ENCODE peak calls at places on chromosomes 16 and 17, in nine cellular contexts. R is HepG2, A is fibroblast of pulmonary artery, H is MM.1S, S is breast epithelium, M is AG04449, P is BE2C, I is A549, D is GM12865. O is an unnamed sample.

GRCh38 chr16:11251525-11252481 is 4.2 kb downstream of the SOCS1 start:
- DNase-seq in A (peak; percentile 50), I (no peak), M (peak; percentile 52), D (peak; percentile 77), S (no peak), R (no peak), P (no peak), H (no peak), O (peak; percentile 70)

GRCh38 chr17:77690271-77691161 is 268.0 kb upstream of the TNRC6C start:
- DNase-seq in S (peak; percentile 14), M (no peak), A (no peak), H (peak; percentile 77), I (no peak), D (peak; percentile 9), R (no peak), P (peak; percentile 45), O (no peak)

GRCh38 chr17:83036193-83036592 is 43.2 kb upstream of the METRNL start:
- DNase-seq in I (no peak), H (no peak), A (no peak), M (no peak), D (no peak), R (no peak), P (no peak), S (no peak), O (no peak)

GRCh38 chr17:19327039-19327776 is 35.3 kb downstream of the B9D1 start:
- DNase-seq in M (peak; percentile 37), A (peak; percentile 85), S (peak; percentile 69), H (no peak), P (no peak), D (no peak), R (no peak), I (peak; percentile 77), O (peak; percentile 76)

GRCh38 chr17:65674246-65675045 is 113.0 kb upstream of the AXIN2 start:
- DNase-seq in M (no peak), I (no peak), S (no peak), R (no peak), P (no peak), D (no peak), H (no peak), A (peak; percentile 58), O (no peak)

GRCh38 chr17:32143525-32143865 is 1.2 kb downstream of the RHOT1 start:
- DNase-seq in S (no peak), D (no peak), I (no peak), A (no peak), M (no peak), H (no peak), R (no peak), P (no peak), O (no peak)

GRCh38 chr17:82948957-82949356 is 109.1 kb upstream of the ZNF750 start:
- DNase-seq in D (no peak), S (no peak), R (no peak), P (no peak), M (no peak), I (no peak), A (no peak), H (no peak), O (no peak)

GRCh38 chr17:49656247-49656646 is 21.6 kb downstream of the SPOP start:
- DNase-seq in D (no peak), S (no peak), P (no peak), H (no peak), I (no peak), R (no peak), M (no peak), A (no peak), O (no peak)

GRCh38 chr17:910503-911194 is 68.9 kb downstream of the NXN start:
- DNase-seq in D (no peak), P (no peak), S (no peak), A (no peak), R (no peak), H (no peak), I (no peak), M (peak; percentile 50), O (peak; percentile 91)

GRCh38 chr16:165218-165538 is 600 bp upstream of the HBM start:
- DNase-seq in A (no peak), M (no peak), R (no peak), H (no peak), P (no peak), D (no peak), S (no peak), I (no peak), O (no peak)

GRCh38 chr16:57540387-57540786 is 2.1 kb upstream of the ADGRG5 start:
- DNase-seq in D (no peak), A (no peak), H (no peak), R (no peak), M (no peak), P (no peak), I (no peak), S (peak; percentile 16), O (no peak)

GRCh38 chr17:51189162-51189561 is 23.0 kb downstream of the NME2 start:
- DNase-seq in M (no peak), H (no peak), I (no peak), A (no peak), D (no peak), R (no peak), P (no peak), S (no peak), O (no peak)
- H3K4me3 ChIP-seq in M (no peak overlapping the region), H (no peak overlapping the region), I (no peak overlapping the region), A (no peak overlapping the region), D (no peak overlapping the region), R (no peak overlapping the region), P (no peak overlapping the region), S (no peak overlapping the region), O (no peak overlapping the region)

DNA sequence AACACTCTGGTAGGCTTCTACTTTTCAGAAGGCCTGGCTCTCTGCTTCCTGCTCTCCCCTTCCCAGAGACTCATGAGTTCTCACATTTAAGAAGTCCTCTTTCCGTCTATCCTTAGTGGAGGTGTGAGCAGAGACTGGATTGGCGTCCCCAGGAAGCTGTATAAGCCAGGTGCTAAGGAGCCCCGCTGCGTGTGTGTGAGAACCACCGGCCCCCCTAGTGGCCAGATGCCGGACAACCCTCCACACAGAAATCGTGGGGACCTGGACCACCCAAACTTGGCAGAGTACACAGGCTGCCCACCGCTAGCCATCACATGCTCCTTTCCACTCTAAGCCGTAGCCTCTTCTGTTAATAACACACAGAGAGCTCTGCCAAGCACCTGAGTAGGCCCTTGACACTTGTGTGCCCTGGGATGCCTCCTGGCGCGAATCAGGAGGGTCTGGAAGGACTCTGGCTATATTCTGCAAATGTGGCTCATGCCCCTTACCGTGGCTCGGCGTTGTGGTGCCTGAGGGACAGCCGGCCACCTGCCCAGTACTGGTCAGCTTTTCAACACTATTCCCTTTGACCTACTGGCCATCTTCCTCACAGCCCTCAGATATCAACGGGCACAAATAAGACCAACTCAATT is 13.9 kb downstream of the CYB5D2 start:
- DNase-seq in D (no peak), R (no peak), P (no peak), S (no peak), A (no peak), I (no peak), M (no peak), H (no peak), O (no peak)
- TF ChIP-seq CTCF in D (peak; percentile 7), R (no peak), P (peak; percentile 27), S (no peak), A (no peak), I (peak; percentile 17), M (no peak), H (peak; percentile 14), O (no peak)

GRCh38 chr16:3068486-3068885 is 3.0 kb downstream of the IL32 start:
- DNase-seq in I (no peak), H (no peak), S (no peak), A (no peak), P (no peak), R (no peak), D (no peak), M (no peak), O (no peak)
- H3K4me3 ChIP-seq in I (no peak overlapping the region), H (no peak overlapping the region), S (no peak overlapping the region), A (no peak overlapping the region), P (no peak overlapping the region), R (no peak overlapping the region), D (no peak overlapping the region), M (no peak overlapping the region), O (no peak overlapping the region)

GRCh38 chr17:39327109-39327508 is 74.3 kb downstream of the FBXL20 start:
- DNase-seq in R (no peak), H (no peak), P (no peak), A (no peak), S (no peak), M (no peak), I (no peak), D (no peak), O (no peak)
- TF ChIP-seq CTCF in R (no peak), H (no peak), P (no peak), A (no peak), S (no peak), M (no peak), I (no peak), D (no peak), O (no peak)